ENCODE peak calls at places on chromosomes 16 and 17, in four cellular contexts. One of them, this sample, is unnamed. For H3K4me1, the result is how much of the 10 kb centered on the place peaks cover.

GRCh38 chr16:89120921-89121351 is 27.3 kb downstream of the ACSF3 start:
- DNase-seq in tibial nerve: no peak
- DNase-seq in heart left ventricle: no peak
- DNase-seq in lung: no peak
- DNase-seq in this sample: no peak

GRCh38 chr16:27761816-27762215 is 211.9 kb downstream of the KATNIP start:
- DNase-seq in lung: no peak
- DNase-seq in tibial nerve: no peak
- DNase-seq in heart left ventricle: no peak
- DNase-seq in this sample: no peak

GRCh38 chr16:85330694-85331188 is 218.5 kb upstream of the CIBAR2 start:
- DNase-seq in tibial nerve: no peak
- DNase-seq in lung: no peak
- DNase-seq in heart left ventricle: no peak
- DNase-seq in this sample: peak

GRCh38 chr17:40534431-40535189 is 30.7 kb downstream of the CCR7 start:
- DNase-seq in heart left ventricle: no peak
- DNase-seq in tibial nerve: no peak
- DNase-seq in lung: no peak
- DNase-seq in this sample: no peak

GRCh38 chr16:19700319-19700781 is 17.7 kb downstream of the KNOP1 start:
- DNase-seq in tibial nerve: no peak
- DNase-seq in lung: no peak
- DNase-seq in heart left ventricle: no peak
- DNase-seq in this sample: no peak

GRCh38 chr16:87635541-87636049 is 33.3 kb downstream of the JPH3 start:
- DNase-seq in lung: peak
- DNase-seq in tibial nerve: no peak
- DNase-seq in heart left ventricle: peak
- DNase-seq in this sample: peak

GRCh38 chr17:3867606-3868005 is 21.6 kb upstream of the NCBP3 start:
- DNase-seq in lung: no peak
- DNase-seq in heart left ventricle: no peak
- DNase-seq in tibial nerve: no peak
- DNase-seq in this sample: no peak

GRCh38 chr16:85167589-85168537 is 55.6 kb upstream of the CIBAR2 start:
- DNase-seq in lung: no peak
- DNase-seq in tibial nerve: no peak
- DNase-seq in heart left ventricle: no peak
- DNase-seq in this sample: no peak

GRCh38 chr17:17728550-17729251 is 47.4 kb downstream of the RAI1 start:
- DNase-seq in heart left ventricle: no peak
- DNase-seq in lung: no peak
- DNase-seq in tibial nerve: no peak
- DNase-seq in this sample: no peak

GRCh38 chr16:25066747-25067631 is 44.6 kb upstream of the LCMT1 start:
- DNase-seq in lung: peak
- DNase-seq in heart left ventricle: peak
- DNase-seq in tibial nerve: peak
- DNase-seq in this sample: peak

GRCh38 chr16:68397710-68398171 is 50.6 kb downstream of the SMPD3 start:
- DNase-seq in heart left ventricle: no peak
- DNase-seq in tibial nerve: no peak
- DNase-seq in lung: no peak
- DNase-seq in this sample: no peak

GRCh38 chr17:51299859-51300258 is 39.5 kb downstream of the UTP18 start:
- DNase-seq in tibial nerve: no peak
- DNase-seq in lung: no peak
- DNase-seq in heart left ventricle: no peak
- DNase-seq in this sample: no peak

GRCh38 chr16:86569843-86570447 is 3.3 kb downstream of the FOXC2 start:
- DNase-seq in lung: no peak
- DNase-seq in tibial nerve: no peak
- DNase-seq in heart left ventricle: no peak
- DNase-seq in this sample: no peak

GRCh38 chr17:9173386-9173983 is 152.2 kb downstream of the NTN1 start:
- DNase-seq in tibial nerve: no peak
- DNase-seq in heart left ventricle: no peak
- DNase-seq in lung: no peak
- DNase-seq in this sample: no peak

GRCh38 chr16:58299757-58300349 is 5.0 kb upstream of the PRSS54 start:
- DNase-seq in heart left ventricle: no peak
- DNase-seq in lung: no peak
- DNase-seq in tibial nerve: no peak
- DNase-seq in this sample: peak

GRCh38 chr17:17675925-17676534 is 5.2 kb upstream of the RAI1 start:
- DNase-seq in lung: no peak
- DNase-seq in heart left ventricle: no peak
- DNase-seq in tibial nerve: no peak
- DNase-seq in this sample: peak

GRCh38 chr16:19179890-19180490 is 11.9 kb downstream of the SYT17 start:
- DNase-seq in tibial nerve: no peak
- DNase-seq in heart left ventricle: peak
- DNase-seq in lung: peak
- DNase-seq in this sample: peak

GRCh38 chr17:28270926-28271325 is 48.1 kb upstream of the TMEM97 start:
- DNase-seq in lung: no peak
- DNase-seq in heart left ventricle: no peak
- DNase-seq in tibial nerve: no peak
- DNase-seq in this sample: no peak

GRCh38 chr16:17265177-17265576 is 205.6 kb downstream of the XYLT1 start:
- DNase-seq in heart left ventricle: no peak
- DNase-seq in lung: no peak
- DNase-seq in tibial nerve: no peak
- DNase-seq in this sample: no peak

GRCh38 chr17:62760059-62760887 is 47.8 kb downstream of the MARCHF10 start:
- DNase-seq in tibial nerve: no peak
- DNase-seq in lung: no peak
- DNase-seq in heart left ventricle: no peak
- DNase-seq in this sample: no peak

GRCh38 chr16:56777533-56777932 is 47.6 kb downstream of the NUP93 start:
- DNase-seq in lung: no peak
- DNase-seq in heart left ventricle: no peak
- DNase-seq in tibial nerve: no peak
- DNase-seq in this sample: no peak

GRCh38 chr17:82396601-82397435 is 21.3 kb upstream of the HEXD start:
- DNase-seq in tibial nerve: no peak
- DNase-seq in lung: no peak
- DNase-seq in heart left ventricle: no peak
- DNase-seq in this sample: peak

DNA sequence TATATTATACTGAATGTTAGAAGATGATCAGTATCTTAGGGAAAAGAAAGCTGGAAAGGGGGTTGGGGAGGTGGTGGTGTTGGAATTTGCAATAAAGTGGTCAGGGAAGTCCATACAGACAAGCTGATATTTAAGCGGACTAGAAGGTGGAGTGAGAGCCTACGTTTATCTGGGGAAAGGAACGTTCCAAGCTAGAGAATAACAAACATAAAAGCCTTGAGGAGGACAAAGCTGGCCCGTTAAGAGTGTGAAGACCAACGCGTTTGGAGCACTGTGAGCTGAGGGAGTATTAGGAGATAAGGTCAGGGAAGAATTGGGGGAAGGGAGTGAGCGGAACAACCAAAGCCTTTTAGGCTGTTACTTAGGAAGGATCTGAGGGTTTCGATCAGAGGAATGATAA is 1.4 kb downstream of the DDX42 start:
- DNase-seq in heart left ventricle: no peak
- DNase-seq in lung: no peak
- DNase-seq in tibial nerve: no peak
- DNase-seq in this sample: no peak
- H3K27ac ChIP-seq in heart left ventricle: peak
- H3K27ac ChIP-seq in lung: no peak
- H3K27ac ChIP-seq in tibial nerve: peak
- H3K27ac ChIP-seq in this sample: no peak

DNA sequence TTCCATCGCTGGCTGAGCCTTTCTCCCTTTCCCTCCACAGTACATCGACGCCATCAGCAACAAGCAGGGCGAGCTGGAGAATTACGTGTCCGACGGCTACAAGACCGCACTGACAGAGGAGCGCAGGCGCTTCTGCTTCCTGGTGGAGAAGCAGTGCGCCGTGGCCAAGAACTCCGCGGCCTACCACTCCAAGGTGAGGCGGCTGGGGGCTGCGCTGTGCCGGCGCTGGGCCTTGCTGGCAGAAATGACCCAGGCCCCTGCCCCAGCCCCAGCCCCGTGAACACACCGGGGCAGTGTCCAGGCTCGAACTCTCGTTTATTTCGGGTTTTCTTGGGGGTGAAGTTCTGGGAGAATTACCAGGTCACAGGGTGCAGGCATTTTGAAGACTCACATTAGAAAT is 64.9 kb downstream of the BAIAP2 start:
- DNase-seq in lung: no peak
- DNase-seq in heart left ventricle: no peak
- DNase-seq in tibial nerve: no peak
- DNase-seq in this sample: no peak
- H3K4me3 ChIP-seq in lung: no peak
- H3K4me3 ChIP-seq in heart left ventricle: no peak
- H3K4me3 ChIP-seq in tibial nerve: no peak
- H3K4me3 ChIP-seq in this sample: no peak

GRCh38 chr16:81842564-81843242 is 63.6 kb downstream of the PLCG2 start:
- DNase-seq in heart left ventricle: no peak
- DNase-seq in lung: no peak
- DNase-seq in tibial nerve: no peak
- DNase-seq in this sample: no peak
- H3K4me1 ChIP-seq in heart left ventricle: under half
- H3K4me1 ChIP-seq in lung: under half
- H3K4me1 ChIP-seq in tibial nerve: under half
- H3K4me1 ChIP-seq in this sample: under half

GRCh38 chr17:20043034-20043433 is 33.9 kb downstream of the SPECC1 start:
- DNase-seq in lung: no peak
- DNase-seq in heart left ventricle: no peak
- DNase-seq in tibial nerve: no peak
- DNase-seq in this sample: no peak
- H3K27ac ChIP-seq in lung: no peak
- H3K27ac ChIP-seq in heart left ventricle: no peak
- H3K27ac ChIP-seq in tibial nerve: no peak
- H3K27ac ChIP-seq in this sample: no peak

DNA sequence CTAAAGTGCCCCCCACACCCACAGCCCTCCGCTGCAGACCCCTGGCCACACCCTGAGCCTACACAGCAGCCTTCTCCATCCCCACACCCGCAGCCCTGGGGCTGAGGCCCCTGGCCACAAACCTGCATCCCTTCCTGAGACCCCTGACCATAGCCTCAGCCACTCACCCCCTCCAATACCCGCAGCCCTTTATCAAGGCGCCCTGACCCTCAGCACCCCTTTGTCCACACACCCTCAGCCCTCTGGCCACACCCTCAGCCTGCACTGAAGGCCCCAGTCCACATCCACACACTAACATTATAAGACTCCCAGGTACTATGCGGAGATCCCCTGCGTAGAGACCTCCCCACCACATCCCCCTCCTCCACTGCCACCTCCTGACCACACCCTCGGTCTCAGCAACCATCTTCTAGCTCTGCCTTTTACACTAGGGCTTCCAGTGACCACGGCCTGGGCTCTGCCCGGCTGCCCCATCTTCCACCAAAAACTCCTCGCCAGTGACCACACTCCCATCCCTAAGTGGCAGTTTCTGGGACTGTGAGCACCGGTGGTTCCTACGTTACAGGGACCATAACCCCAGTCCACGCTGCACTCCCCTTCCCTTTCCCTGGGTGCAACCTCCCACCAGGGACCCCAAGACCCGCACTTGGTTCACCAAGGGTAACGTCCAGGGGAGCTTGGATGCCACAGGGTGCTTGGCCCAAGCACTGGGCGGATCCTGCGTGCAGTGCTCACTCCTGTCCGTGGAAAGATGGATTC is 818 bp downstream of the TPPP3 start:
- DNase-seq in heart left ventricle: no peak
- DNase-seq in tibial nerve: no peak
- DNase-seq in lung: no peak
- DNase-seq in this sample: no peak
- H3K4me3 ChIP-seq in heart left ventricle: peak
- H3K4me3 ChIP-seq in tibial nerve: peak
- H3K4me3 ChIP-seq in lung: peak
- H3K4me3 ChIP-seq in this sample: peak

DNA sequence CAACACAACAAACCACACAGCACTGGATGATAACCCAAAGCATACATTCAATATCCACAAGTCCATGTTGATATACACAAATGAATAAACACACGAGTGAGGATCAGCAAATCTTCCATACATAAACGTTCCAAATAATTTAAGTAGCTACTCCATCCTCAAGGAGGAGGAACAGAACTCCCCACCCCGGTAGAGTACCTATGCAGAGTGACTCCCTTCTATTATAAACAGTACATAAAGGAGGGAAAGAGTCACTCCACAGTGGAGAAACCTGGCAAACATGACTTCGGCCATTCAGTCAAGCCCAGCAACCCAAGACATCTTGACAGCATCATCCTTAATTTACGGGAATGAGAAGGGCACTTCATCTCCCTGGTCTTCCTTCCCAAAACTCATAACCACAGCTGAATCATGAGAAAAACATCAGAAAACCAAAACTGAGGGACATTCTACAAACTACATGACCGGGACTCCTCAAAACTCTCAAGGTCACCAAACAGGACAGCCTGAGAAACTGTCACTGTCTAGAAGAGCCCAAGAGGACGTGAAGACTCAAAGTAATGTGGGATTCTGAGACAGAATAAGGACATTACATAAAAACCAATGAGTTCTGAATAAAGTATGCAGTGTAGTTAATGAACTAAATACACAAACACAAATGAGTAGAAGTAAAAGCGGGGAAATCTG is 5.6 kb downstream of the USP22 start:
- DNase-seq in tibial nerve: no peak
- DNase-seq in lung: no peak
- DNase-seq in heart left ventricle: no peak
- DNase-seq in this sample: no peak
- H3K4me1 ChIP-seq in tibial nerve: half or more
- H3K4me1 ChIP-seq in lung: under half
- H3K4me1 ChIP-seq in heart left ventricle: half or more
- H3K4me1 ChIP-seq in this sample: under half